ENCODE peak calls at places on chromosome 18, in four cellular contexts. H is lower lobe of right lung; B is effector CD8-positive, alpha-beta T cell; O is D341Med. S is an unnamed sample.
A peak's percentile ranks its signal among the peaks of the same experiment; 100 is the strongest.

GRCh38 chr18:57959278-57959677 is 84.7 kb upstream of the NEDD4L start:
- DNase-seq in B (no peak), H (peak; percentile 57), O (peak; percentile 83), S (peak; percentile 31)

GRCh38 chr18:32549248-32549842 is 78.7 kb upstream of the GAREM1 start:
- DNase-seq in O (peak; percentile 85), B (peak; percentile 10), H (peak; percentile 51), S (peak; percentile 37)

GRCh38 chr18:56199580-56200320 is 438.6 kb downstream of the TXNL1 start:
- DNase-seq in H (no peak), B (no peak), O (no peak), S (peak; percentile 3)

GRCh38 chr18:53629356-53629755 is 595.1 kb downstream of the MBD2 start:
- DNase-seq in O (no peak), H (no peak), B (no peak), S (no peak)

GRCh38 chr18:22457552-22457951 is 39.8 kb upstream of the CTAGE1 start:
- DNase-seq in O (no peak), H (no peak), B (no peak), S (no peak)

GRCh38 chr18:69490072-69490471 is 89.4 kb downstream of the DOK6 start:
- DNase-seq in B (no peak), H (no peak), O (no peak), S (no peak)

GRCh38 chr18:25560369-25560768 is 208.4 kb upstream of the ZNF521 start:
- DNase-seq in B (no peak), H (no peak), O (no peak), S (no peak)

GRCh38 chr18:13246591-13246990 is 28.0 kb downstream of the LDLRAD4 start:
- DNase-seq in H (peak; percentile 14), O (peak; percentile 41), B (no peak), S (no peak)

GRCh38 chr18:56641714-56642331 is 3.4 kb upstream of the TXNL1 start:
- DNase-seq in B (no peak), H (no peak), O (no peak), S (peak; percentile 60)

GRCh38 chr18:13239557-13239956 is 21.0 kb downstream of the LDLRAD4 start:
- DNase-seq in B (no peak), H (peak; percentile 32), O (peak; percentile 73), S (no peak)

GRCh38 chr18:51039138-51040112 is 9.4 kb downstream of the SMAD4 start:
- DNase-seq in O (peak; percentile 35), B (no peak), H (no peak), S (no peak)

GRCh38 chr18:62128157-62128556 is 58.7 kb downstream of the PIGN start:
- DNase-seq in O (no peak), H (no peak), B (no peak), S (peak; percentile 72)

GRCh38 chr18:13604751-13605150 is 121.6 kb downstream of the FAM210A start:
- DNase-seq in H (no peak), O (no peak), B (no peak), S (no peak)

GRCh38 chr18:54109131-54109683 is 115.3 kb downstream of the MBD2 start:
- DNase-seq in B (no peak), O (no peak), H (no peak), S (no peak)

GRCh38 chr18:51028201-51028805 is 1.7 kb upstream of the SMAD4 start:
- DNase-seq in O (no peak), B (no peak), H (no peak), S (no peak)

GRCh38 chr18:79581406-79581805 is 98.2 kb upstream of the CTDP1 start:
- DNase-seq in O (no peak), H (peak; percentile 13), B (no peak), S (no peak)

GRCh38 chr18:50388988-50389387 is 14.1 kb downstream of the SKA1 start:
- DNase-seq in B (no peak), O (no peak), H (no peak), S (no peak)

GRCh38 chr18:46719388-46719787 is 37.5 kb downstream of the ST8SIA5 start:
- DNase-seq in O (no peak), B (no peak), H (no peak), S (no peak)

GRCh38 chr18:22432672-22433137 is 15.0 kb upstream of the CTAGE1 start:
- DNase-seq in O (no peak), B (no peak), H (no peak), S (peak; percentile 94)

GRCh38 chr18:56559044-56559443 is 79.3 kb downstream of the TXNL1 start:
- DNase-seq in B (no peak), H (no peak), O (no peak), S (no peak)

S was measured in fibroblast of villous mesenchyme.